ENCODE peak calls at places on chromosomes 3 and 15, in nine cellular contexts. P is fibroblast of the aortic adventitia, U is transverse colon, G is cardiac fibroblast, T is fibroblast of mammary gland, X is AG04449, F is upper lobe of right lung, K is endodermal cell, H is spleen. Y is an unnamed sample.

GRCh38 chr15:62889734-62890505 is 152.6 kb upstream of the TPM1 start:
- DNase-seq in P (peak; percentile 91), U (no peak), G (peak; percentile 49), T (peak; percentile 88), X (no peak), F (no peak), K (no peak), H (no peak), Y (no peak)

GRCh38 chr3:174531262-174531982 is 327.7 kb upstream of the NAALADL2 start:
- DNase-seq in P (no peak), U (no peak), G (no peak), T (no peak), X (no peak), F (no peak), K (no peak), H (no peak), Y (no peak)

GRCh38 chr3:4323246-4324027 is 20.3 kb downstream of the SETMAR start:
- DNase-seq in P (peak; percentile 45), U (no peak), G (peak; percentile 53), T (peak; percentile 30), X (no peak), F (no peak), K (no peak), H (no peak), Y (no peak)

GRCh38 chr3:45145681-45146614 is at the start of gene CDCP1:
- DNase-seq in P (peak; percentile 29), U (peak; percentile 78), G (no peak), T (no peak), X (no peak), F (peak; percentile 83), K (peak; percentile 87), H (no peak), Y (no peak)

GRCh38 chr15:66733976-66734375 is 31.9 kb downstream of the SMAD6 start:
- DNase-seq in P (peak; percentile 66), U (no peak), G (peak; percentile 39), T (no peak), X (no peak), F (peak; percentile 45), K (no peak), H (no peak), Y (no peak)

GRCh38 chr3:31092748-31093607 is 198.5 kb upstream of the GADL1 start:
- DNase-seq in P (peak; percentile 41), U (no peak), G (peak; percentile 64), T (peak; percentile 49), X (no peak), F (no peak), K (no peak), H (no peak), Y (no peak)

GRCh38 chr3:188489639-188490405 is 335.9 kb downstream of the LPP start:
- DNase-seq in P (peak; percentile 30), U (no peak), G (no peak), T (peak; percentile 79), X (no peak), F (no peak), K (no peak), H (no peak), Y (no peak)

GRCh38 chr3:193946945-193947344 is 189.0 kb upstream of the HES1 start:
- DNase-seq in P (no peak), U (no peak), G (no peak), T (no peak), X (no peak), F (no peak), K (no peak), H (no peak), Y (no peak)

GRCh38 chr3:52200981-52201679 is 3.2 kb downstream of the ALAS1 start:
- DNase-seq in P (no peak), U (no peak), G (no peak), T (peak; percentile 12), X (no peak), F (peak; percentile 15), K (no peak), H (no peak), Y (no peak)

GRCh38 chr3:17183951-17184550 is 299.3 kb downstream of the PLCL2 start:
- DNase-seq in P (peak; percentile 71), U (no peak), G (peak; percentile 44), T (peak; percentile 64), X (no peak), F (no peak), K (no peak), H (no peak), Y (peak; percentile 3)

GRCh38 chr15:76678766-76679165 is 226.4 kb downstream of the SCAPER start:
- DNase-seq in P (peak; percentile 49), U (no peak), G (peak; percentile 17), T (peak; percentile 38), X (peak; percentile 28), F (no peak), K (no peak), H (no peak), Y (peak; percentile 5)

GRCh38 chr3:141575879-141576743 is 89.3 kb downstream of the RASA2 start:
- DNase-seq in P (peak; percentile 56), U (no peak), G (peak; percentile 51), T (peak; percentile 40), X (no peak), F (no peak), K (no peak), H (no peak), Y (no peak)

GRCh38 chr3:45583021-45583851 is 11.3 kb upstream of the LIMD1 start:
- DNase-seq in P (peak; percentile 54), U (peak; percentile 34), G (peak; percentile 52), T (peak; percentile 55), X (no peak), F (no peak), K (no peak), H (no peak), Y (no peak)

GRCh38 chr3:10196389-10197052 is 31.8 kb downstream of the IRAK2 start:
- DNase-seq in P (peak; percentile 93), U (peak; percentile 33), G (peak; percentile 82), T (peak; percentile 98), X (no peak), F (no peak), K (no peak), H (no peak), Y (no peak)

GRCh38 chr15:60814062-60814461 is 335.1 kb upstream of the ICE2 start:
- DNase-seq in P (no peak), U (no peak), G (peak; percentile 28), T (peak; percentile 41), X (no peak), F (no peak), K (no peak), H (no peak), Y (no peak)

DNA sequence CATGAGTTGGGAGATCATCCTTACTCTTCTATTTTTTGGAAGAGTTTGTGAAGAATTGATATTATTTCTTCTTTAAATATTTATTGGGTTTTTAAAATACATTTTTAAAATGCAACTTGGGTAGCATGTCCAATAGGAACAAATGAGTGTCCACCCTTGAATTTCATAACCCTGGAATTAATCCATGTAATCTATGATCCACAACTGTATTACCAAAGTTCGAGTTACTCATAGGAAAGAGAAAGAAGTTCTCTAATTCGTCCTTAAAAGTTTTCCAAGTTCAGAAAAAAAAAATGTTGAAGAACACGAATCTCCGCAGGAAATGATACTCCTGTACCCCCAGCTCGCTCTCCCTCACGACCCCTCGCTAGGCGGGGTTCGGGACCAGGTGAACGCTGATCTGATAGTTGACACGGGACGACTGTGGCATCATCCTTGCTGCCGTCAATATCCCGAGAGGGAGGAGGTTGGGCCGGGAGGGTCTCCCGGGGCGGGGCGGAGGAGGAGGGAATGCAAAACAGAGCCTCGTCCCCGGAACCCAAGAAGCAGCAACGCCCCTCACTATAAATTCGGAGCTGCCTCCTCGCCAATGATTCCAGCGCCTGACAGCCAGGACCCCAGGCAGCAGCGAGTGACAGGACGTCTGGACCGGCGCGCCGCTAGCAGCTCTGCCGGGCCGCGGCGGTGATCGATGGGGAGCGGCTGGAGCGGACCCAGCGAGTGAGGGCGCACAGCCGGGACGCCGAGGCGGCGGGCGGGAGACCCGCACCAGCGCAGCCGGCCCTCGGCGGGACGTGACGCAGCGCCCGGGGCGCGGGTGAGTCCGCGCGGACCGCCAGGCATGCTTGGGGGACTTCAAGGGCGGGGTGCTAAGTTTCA is at the start of gene AGTR1:
- DNase-seq in P (peak; percentile 67), U (peak; percentile 12), G (peak; percentile 30), T (peak; percentile 60), X (no peak), F (peak; percentile 64), K (peak; percentile 94), H (peak; percentile 72), Y (no peak)
- H3K4me3 ChIP-seq in P (peak within 1 kb of the TSS; percentile 72), U (peak within 1 kb of the TSS; percentile 42), G (peak within 1 kb of the TSS; percentile 55), T (peak within 1 kb of the TSS; percentile 65), X (peak within 1 kb of the TSS; percentile 70), F (peak within 1 kb of the TSS; percentile 46), K (peak within 1 kb of the TSS; percentile 80), H (peak within 1 kb of the TSS; percentile 38), Y (peak within 1 kb of the TSS; percentile 28)

DNA sequence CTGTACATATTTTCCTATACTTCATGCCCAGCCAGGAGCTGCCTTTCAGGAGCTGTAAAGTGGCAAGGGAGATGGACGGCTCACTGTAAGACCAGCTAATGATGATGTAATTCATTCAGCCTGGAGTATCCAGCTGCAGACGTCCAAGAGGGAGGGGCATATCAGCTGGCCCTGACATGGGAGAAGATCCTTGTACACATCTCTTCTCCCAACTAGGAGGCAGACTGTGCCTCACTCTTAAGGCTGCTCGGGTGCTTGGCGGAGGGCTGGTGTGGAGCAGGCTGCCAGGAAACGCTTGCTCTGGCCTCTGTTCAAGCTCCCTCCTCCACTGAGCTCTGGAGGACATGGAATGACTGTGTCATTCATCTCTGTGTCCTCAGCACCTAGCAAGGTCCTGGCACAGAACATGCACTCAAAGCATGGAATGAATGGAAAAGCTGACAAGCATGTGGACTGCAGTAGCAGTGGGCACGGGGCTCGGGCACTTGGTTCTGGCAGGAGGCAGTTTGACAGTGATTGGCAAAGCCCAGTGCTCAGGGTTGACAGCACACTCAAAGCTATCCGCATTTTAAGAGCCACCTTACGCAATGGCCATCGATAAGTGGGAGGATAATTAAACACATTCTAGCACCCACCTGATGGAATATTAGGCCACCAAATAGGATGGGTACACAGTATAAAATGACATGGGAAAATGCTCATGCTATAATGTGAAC is 72.4 kb downstream of the TBC1D2B start:
- DNase-seq in P (peak; percentile 85), U (peak; percentile 60), G (peak; percentile 93), T (peak; percentile 95), X (peak; percentile 65), F (peak; percentile 87), K (no peak), H (no peak), Y (peak; percentile 44)
- TF ChIP-seq CTCF in P (peak; percentile 30), U (no peak), G (peak; percentile 27), T (peak; percentile 44), X (peak; percentile 34), F (peak; percentile 33), K (no peak), H (no peak), Y (peak; percentile 47)

DNA sequence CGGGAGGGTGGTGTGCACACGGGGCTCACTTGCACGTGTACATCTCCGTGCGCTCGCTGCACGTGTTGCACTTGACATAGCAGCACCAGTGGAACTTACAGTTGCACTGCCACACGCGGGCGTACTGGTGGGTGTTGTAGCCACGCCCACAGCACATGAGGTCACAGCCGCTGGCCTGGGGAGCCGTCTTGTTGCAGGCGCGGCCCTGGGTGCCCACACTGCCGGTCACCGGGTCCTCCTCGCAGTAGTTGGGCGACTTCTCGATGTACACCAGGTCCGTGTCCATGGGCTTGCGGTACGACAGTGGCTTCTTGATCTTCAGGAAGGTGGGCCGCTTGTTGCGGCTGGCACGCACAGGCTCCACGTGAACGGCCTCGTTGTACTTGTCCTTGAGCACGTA is 61.0 kb downstream of the WNT7A start:
- DNase-seq in P (no peak), U (no peak), G (no peak), T (no peak), X (no peak), F (peak; percentile 60), K (no peak), H (peak; percentile 74), Y (no peak)
- H3K4me3 ChIP-seq in P (no peak overlapping the region), U (no peak overlapping the region), G (no peak overlapping the region), T (no peak overlapping the region), X (no peak overlapping the region), F (no peak overlapping the region), K (no peak overlapping the region), H (no peak overlapping the region), Y (no peak overlapping the region)

GRCh38 chr15:31571676-31572075 is 245.0 kb downstream of the KLF13 start:
- DNase-seq in P (no peak), U (no peak), G (no peak), T (no peak), X (no peak), F (no peak), K (no peak), H (no peak), Y (no peak)
- TF ChIP-seq CTCF in P (no peak), U (no peak), G (peak; percentile 4), T (no peak), X (no peak), F (no peak), K (peak; percentile 53), H (no peak), Y (no peak)

Y was measured in BJ.